ENCODE peak calls at places on chromosomes 4 and X, in eight cellular contexts. M is foreskin keratinocyte; W is foreskin fibroblast; G is heart left ventricle; H is cardiac muscle cell; B is sigmoid colon; L is CD4-positive, alpha-beta T cell; Q is endothelial cell. N is an unnamed sample.

GRCh38 chr4:151753056-151753455 is 7.8 kb downstream of the GATB start:
- DNase-seq in M (peak), W (no peak), G (no peak), H (peak), B (no peak), L (no peak), Q (no peak), N (no peak)

GRCh38 chr4:93183589-93183988 is 645.0 kb upstream of the ATOH1 start:
- DNase-seq in M (peak), W (no peak), G (no peak), H (no peak), B (no peak), L (no peak), Q (no peak), N (no peak)

GRCh38 chr4:19399001-19399400 is 852.7 kb upstream of the SLIT2 start:
- DNase-seq in M (peak), W (no peak), G (no peak), H (no peak), B (no peak), L (no peak), Q (no peak), N (no peak)

GRCh38 chr4:163404570-163404969 is 60.9 kb downstream of the NPY5R start:
- DNase-seq in M (no peak), W (no peak), G (no peak), H (peak), B (no peak), L (no peak), Q (no peak), N (no peak)

GRCh38 chr4:188008377-188008776 is 12.8 kb downstream of the ZFP42 start:
- DNase-seq in M (peak), W (peak), G (no peak), H (peak), B (no peak), L (no peak), Q (no peak), N (no peak)

GRCh38 chr4:186790630-186791029 is 67.0 kb upstream of the FAT1 start:
- DNase-seq in M (no peak), W (no peak), G (no peak), H (no peak), B (no peak), L (no peak), Q (no peak), N (no peak)

GRCh38 chr4:85498068-85498733 is 23.3 kb downstream of the ARHGAP24 start:
- DNase-seq in M (peak), W (peak), G (peak), H (peak), B (peak), L (no peak), Q (no peak), N (peak)

GRCh38 chr4:8267077-8267476 is 2.5 kb upstream of the HTRA3 start:
- DNase-seq in M (peak), W (no peak), G (peak), H (peak), B (peak), L (no peak), Q (peak), N (no peak)

GRCh38 chr4:6113641-6114040 is 86.7 kb downstream of the JAKMIP1 start:
- DNase-seq in M (no peak), W (no peak), G (no peak), H (no peak), B (no peak), L (no peak), Q (no peak), N (no peak)

GRCh38 chrX:29666361-29666760 is 549.0 kb upstream of the MAGEB2 start:
- DNase-seq in M (no peak), W (no peak), G (no peak), H (no peak), B (no peak), L (no peak), Q (no peak), N (no peak)

GRCh38 chr4:82555279-82555678 is 6.5 kb downstream of the TMEM150C start:
- DNase-seq in M (no peak), W (no peak), G (no peak), H (no peak), B (no peak), L (no peak), Q (no peak), N (no peak)
- TF ChIP-seq CTCF in M (peak), W (no peak), G (no peak), H (peak), B (no peak), L (no peak), Q (no peak), N (no peak)

DNA sequence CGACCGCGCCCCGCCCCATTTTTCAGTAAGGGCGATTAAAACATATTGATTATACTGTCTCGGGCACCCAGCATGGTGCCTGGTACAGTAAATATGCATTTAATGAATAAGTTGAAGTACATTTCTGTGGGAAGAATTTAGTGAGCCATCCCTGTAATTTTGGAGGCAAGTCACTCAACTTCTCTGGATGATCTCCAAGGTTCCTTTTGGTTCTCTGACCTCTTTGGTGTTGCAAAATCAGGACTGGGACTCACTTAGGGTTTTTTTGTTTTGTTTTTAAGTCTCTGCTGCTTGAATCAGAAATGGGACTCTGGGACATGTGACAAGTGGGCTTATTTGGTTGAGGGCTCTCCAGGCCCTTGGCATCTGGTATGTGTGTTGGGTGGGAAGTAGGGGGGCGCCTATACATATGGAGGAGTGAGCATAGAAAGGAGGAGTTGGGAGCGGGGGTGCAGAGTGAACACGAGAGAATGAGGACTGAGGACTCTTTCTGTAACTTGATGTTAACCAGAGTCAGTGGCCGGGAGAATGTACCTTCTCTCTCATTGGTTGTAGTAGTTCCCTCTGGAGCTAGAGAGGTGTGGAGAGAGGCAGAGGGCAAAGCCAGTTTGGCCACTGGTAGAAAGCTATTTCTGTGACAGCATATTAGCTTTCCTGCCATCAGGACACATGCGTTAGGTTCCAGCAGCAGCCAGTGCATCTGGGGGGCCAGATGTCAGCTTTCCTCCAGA is 1.9 kb downstream of the ARHGAP10 start:
- DNase-seq in M (no peak), W (peak), G (peak), H (peak), B (no peak), L (no peak), Q (no peak), N (no peak)
- TF ChIP-seq CTCF in M (peak), W (no peak), G (no peak), H (no peak), B (no peak), L (no peak), Q (no peak), N (no peak)

GRCh38 chr4:182645511-182645910 is 271.7 kb downstream of the DCTD start:
- DNase-seq in M (no peak), W (no peak), G (no peak), H (no peak), B (no peak), L (no peak), Q (no peak), N (no peak)

GRCh38 chr4:182643801-182644311 is 273.3 kb downstream of the DCTD start:
- DNase-seq in M (peak), W (peak), G (peak), H (peak), B (no peak), L (no peak), Q (no peak), N (no peak)

GRCh38 chr4:182644326-182645050 is 272.7 kb downstream of the DCTD start:
- DNase-seq in M (no peak), W (no peak), G (no peak), H (no peak), B (no peak), L (no peak), Q (no peak), N (no peak)

GRCh38 chr4:182647901-182648300 is 269.3 kb downstream of the DCTD start:
- DNase-seq in M (no peak), W (no peak), G (no peak), H (no peak), B (no peak), L (no peak), Q (no peak), N (no peak)

GRCh38 chr4:182642831-182643230 is 274.4 kb downstream of the DCTD start:
- DNase-seq in M (no peak), W (no peak), G (no peak), H (peak), B (no peak), L (no peak), Q (no peak), N (no peak)
- TF ChIP-seq CTCF in M (no peak), W (peak), G (peak), H (peak), B (no peak), L (no peak), Q (no peak), N (no peak)

GRCh38 chrX:130543603-130544002 is 141.8 kb downstream of the RBMX2 start:
- DNase-seq in M (no peak), W (no peak), G (no peak), H (no peak), B (no peak), L (no peak), Q (no peak), N (no peak)

GRCh38 chrX:130545796-130546195 is 144.0 kb downstream of the RBMX2 start:
- DNase-seq in M (no peak), W (no peak), G (no peak), H (no peak), B (no peak), L (no peak), Q (no peak), N (no peak)

DNA sequence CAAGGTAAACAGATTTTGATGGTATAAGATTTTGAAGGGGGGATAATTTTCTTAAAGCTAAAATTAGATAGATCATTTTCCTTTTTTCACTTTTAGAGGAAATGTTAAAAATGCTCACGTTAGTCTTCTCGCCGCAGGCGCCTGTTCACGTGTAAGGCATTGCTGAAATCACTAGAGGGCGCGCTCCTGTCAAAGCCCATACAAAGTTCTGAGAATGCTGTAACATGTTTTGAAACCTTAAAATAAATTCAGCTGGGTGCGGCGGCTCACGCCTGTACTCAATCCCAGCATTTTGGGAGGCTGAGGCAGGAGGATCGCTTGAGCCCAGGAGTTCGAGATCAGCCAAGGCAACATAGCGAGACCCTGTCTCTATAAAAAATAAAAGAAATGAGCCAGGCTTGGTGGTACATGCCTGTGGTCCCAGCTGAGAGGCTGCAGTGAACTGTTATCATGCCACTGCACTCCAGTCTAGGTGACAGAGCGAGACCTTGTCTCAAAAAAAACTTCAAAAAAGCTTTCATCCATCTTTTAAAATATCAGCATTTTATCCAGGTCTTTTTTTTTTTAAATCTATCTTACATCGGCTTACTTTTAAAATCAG is 138.0 kb downstream of the RBMX2 start:
- DNase-seq in M (no peak), W (peak), G (peak), H (peak), B (no peak), L (no peak), Q (peak), N (no peak)
- TF ChIP-seq CTCF in M (peak), W (peak), G (peak), H (peak), B (no peak), L (peak), Q (peak), N (no peak)

GRCh38 chr4:157220026-157220881 is at the start of gene GRIA2:
- DNase-seq in M (peak), W (peak), G (peak), H (peak), B (no peak), L (no peak), Q (peak), N (no peak)

GRCh38 chr4:157221426-157221894 is 932 bp downstream of the GRIA2 start:
- DNase-seq in M (no peak), W (no peak), G (no peak), H (no peak), B (no peak), L (no peak), Q (no peak), N (no peak)

GRCh38 chr4:157222764-157223145 is 2.2 kb downstream of the GRIA2 start:
- DNase-seq in M (no peak), W (no peak), G (no peak), H (no peak), B (no peak), L (no peak), Q (no peak), N (no peak)

GRCh38 chr4:157223446-157223845 is 2.9 kb downstream of the GRIA2 start:
- DNase-seq in M (no peak), W (no peak), G (no peak), H (no peak), B (no peak), L (no peak), Q (no peak), N (no peak)

GRCh38 chr4:157221895-157222763 is 1.6 kb downstream of the GRIA2 start:
- DNase-seq in M (no peak), W (no peak), G (no peak), H (no peak), B (no peak), L (no peak), Q (peak), N (no peak)
- TF ChIP-seq CTCF in M (no peak), W (no peak), G (no peak), H (no peak), B (no peak), L (no peak), Q (no peak), N (no peak)

DNA sequence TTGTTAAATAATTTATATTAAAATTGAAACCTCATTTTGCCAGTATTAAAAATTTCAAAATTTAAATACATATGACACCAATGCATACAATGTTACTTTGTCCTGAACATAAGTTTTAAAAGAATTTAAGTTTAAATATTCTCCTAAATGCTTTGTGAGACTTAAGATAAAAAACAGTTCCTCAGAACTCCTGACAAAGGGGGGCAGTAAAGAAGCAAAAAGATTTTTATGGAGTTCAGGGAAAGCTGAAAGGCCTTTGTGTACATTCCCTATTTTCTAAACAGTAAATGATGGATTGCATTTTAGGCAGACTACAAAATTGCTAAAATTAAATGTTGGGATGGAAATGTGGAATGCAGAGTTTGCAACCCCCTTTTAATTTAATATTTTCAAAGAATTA is 81.8 kb downstream of the SNCA start:
- DNase-seq in M (no peak), W (no peak), G (no peak), H (peak), B (no peak), L (no peak), Q (no peak), N (no peak)
- TF ChIP-seq CTCF in M (peak), W (no peak), G (no peak), H (peak), B (no peak), L (no peak), Q (no peak), N (no peak)

GRCh38 chr4:88526221-88526815 is 2.7 kb upstream of the PYURF start:
- DNase-seq in M (no peak), W (no peak), G (no peak), H (no peak), B (no peak), L (no peak), Q (no peak), N (no peak)

GRCh38 chr4:88533088-88533790 is 9.7 kb upstream of the PYURF start:
- DNase-seq in M (peak), W (peak), G (no peak), H (no peak), B (no peak), L (no peak), Q (no peak), N (no peak)

GRCh38 chr4:88527787-88528186 is 4.2 kb upstream of the PYURF start:
- DNase-seq in M (no peak), W (no peak), G (no peak), H (no peak), B (no peak), L (no peak), Q (no peak), N (no peak)

GRCh38 chr4:88531549-88531948 is 8.0 kb upstream of the PYURF start:
- DNase-seq in M (no peak), W (no peak), G (no peak), H (no peak), B (no peak), L (no peak), Q (no peak), N (no peak)

GRCh38 chr4:88528861-88529260 is 5.3 kb upstream of the PYURF start:
- DNase-seq in M (no peak), W (no peak), G (no peak), H (peak), B (no peak), L (no peak), Q (no peak), N (no peak)
- TF ChIP-seq CTCF in M (peak), W (no peak), G (peak), H (no peak), B (no peak), L (no peak), Q (no peak), N (no peak)

GRCh38 chr4:147056951-147057630 is 111.4 kb upstream of the TTC29 start:
- DNase-seq in M (no peak), W (no peak), G (no peak), H (peak), B (no peak), L (no peak), Q (no peak), N (no peak)
- TF ChIP-seq CTCF in M (peak), W (peak), G (no peak), H (no peak), B (no peak), L (no peak), Q (no peak), N (no peak)

GRCh38 chrX:25014366-25014838 is 1.4 kb downstream of the ARX start:
- DNase-seq in M (no peak), W (no peak), G (no peak), H (no peak), B (no peak), L (no peak), Q (no peak), N (no peak)
- TF ChIP-seq CTCF in M (no peak), W (no peak), G (no peak), H (no peak), B (no peak), L (no peak), Q (no peak), N (no peak)

GRCh38 chrX:41131766-41132165 is 46.5 kb downstream of the USP9X start:
- DNase-seq in M (no peak), W (no peak), G (no peak), H (no peak), B (no peak), L (no peak), Q (no peak), N (no peak)

GRCh38 chrX:41133551-41133950 is 48.3 kb downstream of the USP9X start:
- DNase-seq in M (no peak), W (no peak), G (no peak), H (no peak), B (no peak), L (no peak), Q (no peak), N (no peak)

GRCh38 chrX:41127476-41128192 is 42.4 kb downstream of the USP9X start:
- DNase-seq in M (no peak), W (no peak), G (no peak), H (no peak), B (no peak), L (no peak), Q (no peak), N (no peak)

DNA sequence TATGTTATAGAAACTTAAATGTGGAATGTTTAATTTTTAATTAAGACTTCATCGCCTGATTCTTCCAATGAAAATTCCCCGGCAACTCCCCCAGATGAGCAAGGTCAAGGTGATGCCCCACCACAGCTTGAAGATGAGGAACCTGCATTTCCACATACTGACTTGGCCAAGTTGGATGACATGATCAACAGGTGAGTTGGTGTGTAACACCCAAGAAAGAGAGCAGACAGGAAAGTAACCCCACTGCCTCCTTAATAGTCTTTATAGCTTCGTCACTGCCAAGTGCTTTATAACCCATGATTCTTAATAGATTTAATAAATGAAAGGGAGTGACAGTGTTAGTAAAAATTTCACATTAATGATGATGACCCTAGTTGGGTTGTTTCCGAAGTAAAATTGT is 43.7 kb downstream of the USP9X start:
- DNase-seq in M (no peak), W (no peak), G (no peak), H (no peak), B (no peak), L (no peak), Q (no peak), N (no peak)
- TF ChIP-seq CTCF in M (no peak), W (no peak), G (no peak), H (no peak), B (no peak), L (no peak), Q (no peak), N (no peak)

N was measured in activated B cell treated with CpG ODN at 0.5 μM for 24 hours.